ENCODE peak calls at places on chromosomes 11 and 22, in eight cellular contexts. I is kidney epithelial cell, V is type B pancreatic cell, K is Calu3, R is HFFc6, Q is spleen, J is D721Med, X is upper lobe of right lung. T is an unnamed sample.

GRCh38 chr11:83464181-83464580 is 178.0 kb upstream of the CCDC90B start:
- DNase-seq in K (no peak), I (no peak), Q (no peak), R (no peak), X (no peak), V (no peak), J (no peak), T (no peak)

GRCh38 chr22:44639891-44640617 is 62.0 kb upstream of the PRR5 start:
- DNase-seq in I (no peak), V (no peak), J (no peak), R (no peak), K (no peak), Q (peak), X (peak), T (no peak)

GRCh38 chr11:95230054-95231034 is 658 bp downstream of the SESN3 start:
- DNase-seq in K (peak), R (no peak), Q (no peak), J (no peak), V (peak), I (no peak), X (no peak), T (no peak)

GRCh38 chr11:130400793-130401483 is 27.5 kb downstream of the ADAMTS8 start:
- DNase-seq in I (no peak), X (no peak), J (no peak), K (no peak), R (peak), V (no peak), Q (no peak), T (peak)

GRCh38 chr22:47423861-47424820 is 661.7 kb downstream of the TBC1D22A start:
- DNase-seq in I (no peak), X (no peak), R (no peak), Q (no peak), V (peak), J (no peak), K (no peak), T (no peak)

GRCh38 chr22:44311855-44312170 is 938 bp downstream of the SHISAL1 start:
- DNase-seq in X (no peak), I (peak), J (no peak), V (no peak), R (peak), K (no peak), Q (no peak), T (no peak)

GRCh38 chr11:16280256-16280682 is 76.1 kb downstream of the SOX6 start:
- DNase-seq in J (no peak), Q (no peak), V (no peak), K (peak), I (no peak), R (no peak), X (no peak), T (no peak)

GRCh38 chr11:36581536-36581935 is 12.8 kb upstream of the IFTAP start:
- DNase-seq in I (no peak), X (no peak), R (no peak), V (no peak), K (no peak), J (no peak), Q (no peak), T (no peak)

GRCh38 chr11:97361812-97362378 is 972.1 kb downstream of the JRKL start:
- DNase-seq in V (no peak), I (peak), K (no peak), Q (no peak), J (no peak), R (no peak), X (no peak), T (no peak)

GRCh38 chr11:44028816-44029506 is 18.8 kb upstream of the ACCSL start:
- DNase-seq in Q (no peak), I (no peak), X (no peak), J (no peak), K (no peak), V (peak), R (no peak), T (no peak)

GRCh38 chr11:73760680-73761402 is at the start of gene RAB6A:
- DNase-seq in X (peak), V (peak), K (peak), J (peak), Q (peak), I (peak), R (peak), T (peak)

GRCh38 chr11:73761403-73761945 is 600 bp upstream of the RAB6A start:
- DNase-seq in V (no peak), J (no peak), I (no peak), R (no peak), X (no peak), K (no peak), Q (peak), T (no peak)

GRCh38 chr11:73760066-73760679 is 701 bp downstream of the RAB6A start:
- DNase-seq in X (peak), Q (no peak), K (peak), V (peak), I (no peak), R (peak), J (no peak), T (no peak)

GRCh38 chr11:73758451-73758850 is 2.4 kb downstream of the RAB6A start:
- DNase-seq in R (no peak), V (no peak), I (no peak), K (no peak), X (no peak), J (no peak), Q (no peak), T (no peak)

GRCh38 chr11:73759520-73760065 is 1.3 kb downstream of the RAB6A start:
- DNase-seq in V (no peak), I (no peak), X (no peak), K (no peak), Q (no peak), J (no peak), R (peak), T (no peak)
- TF ChIP-seq CTCF in V (peak), I (peak), X (peak), K (no peak), Q (no peak), J (no peak), R (peak), T (peak)

GRCh38 chr22:31630331-31631329 is 31.4 kb downstream of the PISD start:
- DNase-seq in K (peak), I (no peak), X (peak), J (peak), V (peak), Q (peak), R (peak), T (no peak)
- TF ChIP-seq CTCF in K (no peak), I (peak), X (no peak), J (no peak), V (no peak), Q (no peak), R (peak), T (no peak)

GRCh38 chr11:122578168-122578825 is 77.2 kb upstream of the UBASH3B start:
- DNase-seq in I (no peak), J (no peak), X (no peak), R (no peak), K (no peak), V (no peak), Q (no peak), T (no peak)
- TF ChIP-seq CTCF in I (no peak), J (no peak), X (no peak), R (peak), K (no peak), V (no peak), Q (no peak), T (peak)

GRCh38 chr11:93652161-93652597 is 9.3 kb upstream of the CEP295 start:
- DNase-seq in V (no peak), I (no peak), X (no peak), K (peak), R (peak), J (no peak), Q (no peak), T (peak)
- TF ChIP-seq CTCF in V (peak), I (peak), X (peak), K (peak), R (peak), J (peak), Q (peak), T (peak)

GRCh38 chr11:131690776-131691557 is 320.6 kb downstream of the NTM start:
- DNase-seq in J (no peak), Q (no peak), K (no peak), X (no peak), R (no peak), V (no peak), I (no peak), T (no peak)

GRCh38 chr11:131692961-131693360 is 322.5 kb downstream of the NTM start:
- DNase-seq in J (no peak), X (no peak), V (no peak), K (no peak), I (no peak), Q (no peak), R (no peak), T (no peak)

GRCh38 chr11:131690362-131690761 is 319.9 kb downstream of the NTM start:
- DNase-seq in V (no peak), K (no peak), X (no peak), Q (no peak), J (no peak), R (no peak), I (no peak), T (no peak)

GRCh38 chr11:131692151-131692550 is 321.7 kb downstream of the NTM start:
- DNase-seq in R (peak), Q (no peak), I (no peak), J (no peak), X (no peak), K (no peak), V (no peak), T (no peak)

GRCh38 chr11:131691558-131692041 is 321.2 kb downstream of the NTM start:
- DNase-seq in X (no peak), R (no peak), I (no peak), J (no peak), Q (no peak), V (no peak), K (no peak), T (no peak)
- TF ChIP-seq CTCF in X (peak), R (peak), I (peak), J (peak), Q (peak), V (peak), K (no peak), T (peak)

GRCh38 chr22:38220163-38220562 is 18.4 kb downstream of the MAFF start:
- DNase-seq in R (no peak), J (no peak), K (no peak), V (no peak), I (no peak), Q (no peak), X (no peak), T (no peak)
- TF ChIP-seq CTCF in R (no peak), J (no peak), K (no peak), V (no peak), I (no peak), Q (no peak), X (no peak), T (no peak)

GRCh38 chr22:30541979-30542810 is 4.3 kb downstream of the SEC14L6 start:
- DNase-seq in V (no peak), J (no peak), Q (no peak), K (no peak), R (no peak), X (peak), I (no peak), T (no peak)
- TF ChIP-seq CTCF in V (no peak), J (no peak), Q (no peak), K (no peak), R (no peak), X (no peak), I (no peak), T (no peak)

DNA sequence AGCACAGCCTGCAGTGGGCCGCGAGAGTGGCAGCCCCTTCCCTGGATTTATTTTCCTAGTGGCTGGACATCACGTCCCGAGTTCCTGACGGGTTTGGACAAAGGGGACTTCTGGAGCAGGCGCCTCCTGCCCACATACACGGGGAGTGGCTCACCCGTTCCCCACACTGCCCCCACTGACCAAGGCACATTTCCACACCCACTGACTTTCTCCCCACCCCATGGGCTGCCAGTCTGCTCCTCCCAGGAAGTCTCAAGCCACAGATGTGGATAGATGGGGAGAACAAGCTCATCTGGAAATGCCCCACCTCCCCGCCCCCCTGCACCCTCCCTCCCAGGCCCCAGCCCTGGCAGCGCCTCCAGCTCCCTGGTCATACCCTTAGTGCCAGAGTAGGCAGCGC is 34.0 kb upstream of the FADD start:
- DNase-seq in I (no peak), J (no peak), X (no peak), V (no peak), R (no peak), K (no peak), Q (no peak), T (no peak)
- TF ChIP-seq CTCF in I (no peak), J (no peak), X (no peak), V (no peak), R (no peak), K (no peak), Q (no peak), T (no peak)

DNA sequence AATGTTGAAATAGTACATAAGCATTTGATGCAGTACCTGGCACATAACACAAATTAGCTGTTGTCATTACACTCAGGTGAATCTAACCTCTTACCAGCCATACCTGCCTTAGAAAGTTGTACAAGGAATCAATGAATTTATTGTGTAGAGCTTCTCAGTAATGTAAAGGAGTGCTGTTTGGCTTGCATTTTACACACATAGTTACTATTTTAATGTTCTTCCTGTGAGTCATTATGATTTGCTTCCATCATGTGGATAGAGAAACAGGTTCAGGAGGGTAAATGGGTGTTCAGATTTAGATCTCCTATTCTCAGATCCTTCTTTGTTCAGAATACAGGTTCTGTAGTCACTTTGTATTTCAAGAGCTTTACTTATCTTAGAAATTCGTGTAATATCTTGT is 27.6 kb upstream of the RCE1 start:
- DNase-seq in J (no peak), X (no peak), K (no peak), Q (no peak), I (no peak), V (no peak), R (peak), T (no peak)
- TF ChIP-seq CTCF in J (no peak), X (no peak), K (no peak), Q (no peak), I (no peak), V (no peak), R (no peak), T (no peak)